ENCODE peak calls at places on chromosomes 5 and 9, in eight cellular contexts. R is AG09309; G is activated CD8-positive, alpha-beta memory T cell treated with anti-CD3 and anti-CD28 coated beads for 4 hours; W is OCI-LY7; O is Kasumi-1; C is posterior vena cava; Q is AG08396; X is NCI-H460. T is an unnamed sample.
A peak's percentile ranks its signal among the peaks of the same experiment; 100 is the strongest.

GRCh38 chr5:57037355-57037754 is 85.4 kb upstream of the MIER3 start:
- DNase-seq in R (no peak), G (no peak), W (peak; percentile 10), O (no peak), C (no peak), Q (no peak), X (no peak), T (no peak)

GRCh38 chr5:152623951-152624350 is 218.9 kb upstream of the NMUR2 start:
- DNase-seq in R (no peak), G (no peak), W (no peak), O (no peak), C (no peak), Q (no peak), X (no peak), T (no peak)

GRCh38 chr5:78215972-78216371 is 78.5 kb downstream of the AP3B1 start:
- DNase-seq in R (no peak), G (no peak), W (no peak), O (no peak), C (no peak), Q (no peak), X (no peak), T (no peak)

GRCh38 chr5:112491257-112491656 is 72.2 kb upstream of the EPB41L4A start:
- DNase-seq in R (no peak), G (no peak), W (peak; percentile 18), O (peak; percentile 30), C (no peak), Q (no peak), X (no peak), T (no peak)

GRCh38 chr5:57366744-57367143 is 115.9 kb downstream of the ACTBL2 start:
- DNase-seq in R (no peak), G (no peak), W (no peak), O (no peak), C (no peak), Q (peak; percentile 28), X (peak; percentile 70), T (no peak)

GRCh38 chr9:88724241-88724805 is 189.3 kb downstream of the NXNL2 start:
- DNase-seq in R (no peak), G (no peak), W (no peak), O (no peak), C (no peak), Q (no peak), X (no peak), T (no peak)

GRCh38 chr5:172931001-172931536 is 28.2 kb upstream of the RPL26L1 start:
- DNase-seq in R (peak; percentile 65), G (no peak), W (no peak), O (no peak), C (peak; percentile 92), Q (peak; percentile 79), X (peak; percentile 90), T (no peak)

GRCh38 chr9:3648266-3648665 is 122.5 kb upstream of the RFX3 start:
- DNase-seq in R (no peak), G (no peak), W (no peak), O (no peak), C (no peak), Q (no peak), X (no peak), T (no peak)

GRCh38 chr9:91302831-91303230 is 58.9 kb downstream of the AUH start:
- DNase-seq in R (peak; percentile 67), G (no peak), W (no peak), O (peak; percentile 56), C (no peak), Q (peak; percentile 61), X (no peak), T (no peak)

GRCh38 chr5:530001-530400 is 5.8 kb upstream of the SLC9A3 start:
- DNase-seq in R (no peak), G (no peak), W (peak; percentile 32), O (peak; percentile 84), C (no peak), Q (no peak), X (no peak), T (no peak)

GRCh38 chr5:122077451-122078115 is 476 bp downstream of the LOX start:
- DNase-seq in R (no peak), G (no peak), W (no peak), O (peak; percentile 11), C (peak; percentile 85), Q (peak; percentile 34), X (no peak), T (no peak)

GRCh38 chr5:32794086-32794485 is 83.0 kb downstream of the NPR3 start:
- DNase-seq in R (no peak), G (no peak), W (no peak), O (no peak), C (no peak), Q (peak; percentile 39), X (no peak), T (no peak)

GRCh38 chr9:111851536-111851935 is 45.1 kb upstream of the UGCG start:
- DNase-seq in R (no peak), G (no peak), W (no peak), O (no peak), C (no peak), Q (no peak), X (no peak), T (no peak)

GRCh38 chr9:34171753-34172535 is 6.9 kb upstream of the UBAP1 start:
- DNase-seq in R (no peak), G (no peak), W (peak; percentile 74), O (peak; percentile 97), C (peak; percentile 86), Q (no peak), X (no peak), T (no peak)

GRCh38 chr9:35954942-35955546 is 2.9 kb downstream of the OR2S2 start:
- DNase-seq in R (peak; percentile 59), G (peak; percentile 15), W (peak; percentile 78), O (peak; percentile 94), C (no peak), Q (peak; percentile 60), X (peak; percentile 57), T (no peak)

GRCh38 chr5:68953885-68954617 is 139.8 kb upstream of the SLC30A5 start:
- DNase-seq in R (peak; percentile 11), G (no peak), W (no peak), O (no peak), C (no peak), Q (no peak), X (no peak), T (no peak)

GRCh38 chr9:109717342-109717741 is 62.7 kb upstream of the PALM2AKAP2 start:
- DNase-seq in R (no peak), G (no peak), W (no peak), O (peak; percentile 32), C (no peak), Q (no peak), X (no peak), T (no peak)